ENCODE peak calls at places on chromosomes 5 and 9, in eight cellular contexts. One of them, this sample, is unnamed.

GRCh38 chr9:124394167-124394566 is 21.1 kb downstream of the PSMB7 start:
- DNase-seq in K562: no peak
- DNase-seq in HCT116: no peak
- DNase-seq in endothelial cell of umbilical vein: no peak
- DNase-seq in H1: no peak
- DNase-seq in GM12878: no peak
- DNase-seq in SK-N-SH: no peak
- DNase-seq in HepG2: no peak
- DNase-seq in this sample: no peak

GRCh38 chr9:33116855-33117254 is 40.4 kb upstream of the SMU1 start:
- DNase-seq in GM12878: no peak
- DNase-seq in HepG2: no peak
- DNase-seq in endothelial cell of umbilical vein: no peak
- DNase-seq in H1: no peak
- DNase-seq in K562: no peak
- DNase-seq in SK-N-SH: no peak
- DNase-seq in HCT116: no peak
- DNase-seq in this sample: no peak

GRCh38 chr5:958701-959571 is 49.7 kb upstream of the NKD2 start:
- DNase-seq in HepG2: peak
- DNase-seq in HCT116: peak
- DNase-seq in K562: peak
- DNase-seq in endothelial cell of umbilical vein: no peak
- DNase-seq in GM12878: no peak
- DNase-seq in H1: no peak
- DNase-seq in SK-N-SH: peak
- DNase-seq in this sample: no peak

GRCh38 chr5:53359906-53360305 is 120.5 kb upstream of the FST start:
- DNase-seq in GM12878: no peak
- DNase-seq in K562: no peak
- DNase-seq in HCT116: no peak
- DNase-seq in HepG2: peak
- DNase-seq in SK-N-SH: no peak
- DNase-seq in H1: no peak
- DNase-seq in endothelial cell of umbilical vein: no peak
- DNase-seq in this sample: no peak

GRCh38 chr5:147223951-147224791 is 10.7 kb upstream of the STK32A start:
- DNase-seq in GM12878: no peak
- DNase-seq in HepG2: peak
- DNase-seq in HCT116: peak
- DNase-seq in endothelial cell of umbilical vein: peak
- DNase-seq in SK-N-SH: peak
- DNase-seq in K562: peak
- DNase-seq in H1: no peak
- DNase-seq in this sample: peak

GRCh38 chr5:145180341-145180740 is 654.8 kb downstream of the PRELID2 start:
- DNase-seq in K562: no peak
- DNase-seq in HCT116: no peak
- DNase-seq in GM12878: no peak
- DNase-seq in H1: no peak
- DNase-seq in HepG2: no peak
- DNase-seq in SK-N-SH: no peak
- DNase-seq in endothelial cell of umbilical vein: no peak
- DNase-seq in this sample: no peak

GRCh38 chr5:153525536-153525935 is 35.1 kb downstream of the GRIA1 start:
- DNase-seq in HepG2: no peak
- DNase-seq in GM12878: no peak
- DNase-seq in HCT116: no peak
- DNase-seq in endothelial cell of umbilical vein: no peak
- DNase-seq in SK-N-SH: no peak
- DNase-seq in K562: no peak
- DNase-seq in H1: no peak
- DNase-seq in this sample: no peak

GRCh38 chr9:130682490-130683121 is 11.0 kb upstream of the EXOSC2 start:
- DNase-seq in HCT116: peak
- DNase-seq in GM12878: no peak
- DNase-seq in K562: peak
- DNase-seq in endothelial cell of umbilical vein: peak
- DNase-seq in SK-N-SH: peak
- DNase-seq in HepG2: peak
- DNase-seq in H1: peak
- DNase-seq in this sample: peak

GRCh38 chr5:149773245-149774095 is 43.4 kb downstream of the PPARGC1B start:
- DNase-seq in H1: no peak
- DNase-seq in K562: no peak
- DNase-seq in endothelial cell of umbilical vein: no peak
- DNase-seq in HepG2: no peak
- DNase-seq in HCT116: no peak
- DNase-seq in GM12878: no peak
- DNase-seq in SK-N-SH: no peak
- DNase-seq in this sample: no peak

GRCh38 chr5:132677191-132677590 is 3.4 kb downstream of the IL4 start:
- DNase-seq in K562: peak
- DNase-seq in HCT116: peak
- DNase-seq in SK-N-SH: no peak
- DNase-seq in endothelial cell of umbilical vein: peak
- DNase-seq in HepG2: peak
- DNase-seq in GM12878: no peak
- DNase-seq in H1: no peak
- DNase-seq in this sample: peak

GRCh38 chr5:36944607-36945225 is 68.1 kb downstream of the NIPBL start:
- DNase-seq in HepG2: peak
- DNase-seq in SK-N-SH: peak
- DNase-seq in GM12878: no peak
- DNase-seq in K562: peak
- DNase-seq in endothelial cell of umbilical vein: peak
- DNase-seq in H1: no peak
- DNase-seq in HCT116: peak
- DNase-seq in this sample: peak

GRCh38 chr5:69292349-69292748 is 40.3 kb downstream of the CCDC125 start:
- DNase-seq in SK-N-SH: peak
- DNase-seq in K562: no peak
- DNase-seq in GM12878: no peak
- DNase-seq in HepG2: no peak
- DNase-seq in endothelial cell of umbilical vein: no peak
- DNase-seq in H1: peak
- DNase-seq in HCT116: no peak
- DNase-seq in this sample: no peak

GRCh38 chr5:74947961-74948613 is 81.9 kb upstream of the FAM169A start:
- DNase-seq in HCT116: no peak
- DNase-seq in GM12878: no peak
- DNase-seq in SK-N-SH: no peak
- DNase-seq in K562: no peak
- DNase-seq in endothelial cell of umbilical vein: no peak
- DNase-seq in H1: no peak
- DNase-seq in HepG2: no peak
- DNase-seq in this sample: peak

GRCh38 chr5:166347051-166347450 is 1944.4 kb upstream of the WWC1 start:
- DNase-seq in HCT116: no peak
- DNase-seq in HepG2: no peak
- DNase-seq in endothelial cell of umbilical vein: no peak
- DNase-seq in GM12878: no peak
- DNase-seq in SK-N-SH: no peak
- DNase-seq in K562: no peak
- DNase-seq in H1: no peak
- DNase-seq in this sample: no peak

GRCh38 chr9:105438136-105438839 is 9.5 kb upstream of the FSD1L start:
- DNase-seq in HepG2: no peak
- DNase-seq in H1: no peak
- DNase-seq in HCT116: no peak
- DNase-seq in K562: no peak
- DNase-seq in SK-N-SH: no peak
- DNase-seq in GM12878: no peak
- DNase-seq in endothelial cell of umbilical vein: no peak
- DNase-seq in this sample: no peak

GRCh38 chr5:71924980-71925379 is 182.3 kb upstream of the MAP1B start:
- DNase-seq in H1: no peak
- DNase-seq in SK-N-SH: no peak
- DNase-seq in HCT116: no peak
- DNase-seq in HepG2: no peak
- DNase-seq in endothelial cell of umbilical vein: peak
- DNase-seq in K562: no peak
- DNase-seq in GM12878: no peak
- DNase-seq in this sample: no peak

GRCh38 chr5:42021119-42021518 is 96.0 kb downstream of the FBXO4 start:
- DNase-seq in GM12878: no peak
- DNase-seq in SK-N-SH: no peak
- DNase-seq in H1: no peak
- DNase-seq in HepG2: no peak
- DNase-seq in HCT116: no peak
- DNase-seq in endothelial cell of umbilical vein: no peak
- DNase-seq in K562: no peak
- DNase-seq in this sample: no peak

DNA sequence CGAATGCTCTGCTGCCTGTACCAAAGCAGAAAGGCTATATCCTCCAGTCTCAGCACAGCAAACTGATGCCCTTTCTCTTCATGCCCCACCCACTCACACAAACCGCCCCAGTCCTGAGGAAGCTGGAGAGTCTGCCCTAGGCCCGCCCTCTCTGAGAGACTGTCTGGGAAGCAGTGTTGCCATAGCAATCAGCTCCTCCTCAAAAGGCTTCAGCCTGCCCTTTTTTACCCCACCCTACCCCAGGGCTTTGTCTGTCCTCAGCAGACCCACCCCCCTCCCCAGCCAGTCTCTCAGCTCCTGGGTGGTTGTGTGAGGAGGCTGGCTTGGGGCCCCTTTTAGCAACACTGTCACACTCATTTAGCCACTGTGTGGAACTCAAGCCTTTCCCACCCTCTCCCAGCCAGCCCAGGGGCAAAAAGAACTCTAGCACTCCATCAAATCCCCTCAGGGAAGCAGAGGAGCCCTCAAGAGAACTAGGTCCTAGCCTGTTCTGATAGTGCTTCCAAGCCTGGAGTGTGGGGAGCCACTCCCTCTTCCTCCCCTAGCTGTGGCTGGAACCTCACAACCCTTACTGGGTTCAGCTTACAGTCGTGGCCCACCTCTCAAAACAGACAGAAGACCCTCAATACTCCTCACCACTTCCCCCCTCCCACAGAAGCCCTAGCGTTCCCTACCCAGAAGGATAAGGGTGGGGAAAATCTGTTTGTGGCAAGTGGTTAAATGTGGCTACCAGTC is 1.4 kb downstream of the ATOSB start:
- DNase-seq in GM12878: no peak
- DNase-seq in HCT116: peak
- DNase-seq in endothelial cell of umbilical vein: peak
- DNase-seq in K562: peak
- DNase-seq in H1: peak
- DNase-seq in HepG2: peak
- DNase-seq in SK-N-SH: peak
- DNase-seq in this sample: peak
- TF ChIP-seq POLR2AphosphoS5 in GM12878: no peak
- TF ChIP-seq POLR2AphosphoS5 in HCT116: no peak
- TF ChIP-seq POLR2AphosphoS5 in endothelial cell of umbilical vein: no peak
- TF ChIP-seq POLR2AphosphoS5 in K562: no peak
- TF ChIP-seq POLR2AphosphoS5 in H1: no peak
- TF ChIP-seq POLR2AphosphoS5 in HepG2: no peak
- TF ChIP-seq POLR2AphosphoS5 in SK-N-SH: peak
- TF ChIP-seq POLR2AphosphoS5 in this sample: no peak

DNA sequence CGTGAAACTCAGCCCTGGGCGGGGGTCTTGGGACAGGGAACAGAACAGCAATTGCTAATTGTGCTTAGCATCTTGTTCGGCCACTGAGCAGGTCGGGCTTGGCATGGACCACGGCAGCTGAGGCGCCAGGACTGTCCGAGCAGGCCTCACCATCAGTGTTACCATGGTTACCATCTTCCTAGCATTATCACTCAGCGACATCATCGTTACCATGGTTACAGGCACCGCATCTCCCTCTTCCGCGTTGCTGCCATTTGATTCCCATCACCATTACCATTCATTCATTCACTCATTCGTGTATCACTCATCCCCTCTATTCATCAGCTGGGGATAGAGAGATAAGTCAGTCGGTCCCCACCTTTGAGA is 81.0 kb upstream of the ZBTB43 start:
- DNase-seq in H1: peak
- DNase-seq in endothelial cell of umbilical vein: no peak
- DNase-seq in GM12878: no peak
- DNase-seq in HepG2: no peak
- DNase-seq in SK-N-SH: peak
- DNase-seq in HCT116: no peak
- DNase-seq in K562: no peak
- DNase-seq in this sample: peak
- H2AFZ ChIP-seq in H1: no peak
- H2AFZ ChIP-seq in endothelial cell of umbilical vein: no peak
- H2AFZ ChIP-seq in GM12878: peak
- H2AFZ ChIP-seq in HepG2: no peak
- H2AFZ ChIP-seq in SK-N-SH: no peak
- H2AFZ ChIP-seq in HCT116: no peak
- H2AFZ ChIP-seq in K562: peak
- H2AFZ ChIP-seq in this sample: peak

GRCh38 chr9:115461284-115461683 is 343.3 kb upstream of the TNC start:
- DNase-seq in HCT116: no peak
- DNase-seq in H1: no peak
- DNase-seq in GM12878: no peak
- DNase-seq in K562: no peak
- DNase-seq in endothelial cell of umbilical vein: no peak
- DNase-seq in HepG2: no peak
- DNase-seq in SK-N-SH: no peak
- DNase-seq in this sample: no peak

GRCh38 chr9:115456515-115456914 is 338.6 kb upstream of the TNC start:
- DNase-seq in HepG2: no peak
- DNase-seq in GM12878: no peak
- DNase-seq in SK-N-SH: no peak
- DNase-seq in HCT116: no peak
- DNase-seq in endothelial cell of umbilical vein: no peak
- DNase-seq in K562: no peak
- DNase-seq in H1: no peak
- DNase-seq in this sample: no peak
- TF ChIP-seq POLR2AphosphoS5 in HepG2: no peak
- TF ChIP-seq POLR2AphosphoS5 in GM12878: no peak
- TF ChIP-seq POLR2AphosphoS5 in SK-N-SH: no peak
- TF ChIP-seq POLR2AphosphoS5 in HCT116: no peak
- TF ChIP-seq POLR2AphosphoS5 in endothelial cell of umbilical vein: no peak
- TF ChIP-seq POLR2AphosphoS5 in K562: no peak
- TF ChIP-seq POLR2AphosphoS5 in H1: no peak
- TF ChIP-seq POLR2AphosphoS5 in this sample: no peak

GRCh38 chr5:81854915-81855314 is 104.0 kb upstream of the SSBP2 start:
- DNase-seq in endothelial cell of umbilical vein: no peak
- DNase-seq in HepG2: no peak
- DNase-seq in K562: peak
- DNase-seq in H1: no peak
- DNase-seq in HCT116: no peak
- DNase-seq in GM12878: no peak
- DNase-seq in SK-N-SH: no peak
- DNase-seq in this sample: no peak

GRCh38 chr5:81853005-81853357 is 102.1 kb upstream of the SSBP2 start:
- DNase-seq in HCT116: no peak
- DNase-seq in K562: peak
- DNase-seq in H1: no peak
- DNase-seq in SK-N-SH: no peak
- DNase-seq in HepG2: no peak
- DNase-seq in endothelial cell of umbilical vein: no peak
- DNase-seq in GM12878: no peak
- DNase-seq in this sample: no peak

GRCh38 chr5:81852277-81853004 is 101.5 kb upstream of the SSBP2 start:
- DNase-seq in HepG2: no peak
- DNase-seq in HCT116: peak
- DNase-seq in H1: peak
- DNase-seq in endothelial cell of umbilical vein: peak
- DNase-seq in GM12878: no peak
- DNase-seq in K562: peak
- DNase-seq in SK-N-SH: peak
- DNase-seq in this sample: peak

GRCh38 chr5:81855576-81855975 is 104.7 kb upstream of the SSBP2 start:
- DNase-seq in SK-N-SH: no peak
- DNase-seq in HepG2: no peak
- DNase-seq in HCT116: no peak
- DNase-seq in endothelial cell of umbilical vein: no peak
- DNase-seq in H1: no peak
- DNase-seq in K562: no peak
- DNase-seq in GM12878: no peak
- DNase-seq in this sample: no peak

GRCh38 chr5:81854485-81854884 is 103.6 kb upstream of the SSBP2 start:
- DNase-seq in HepG2: no peak
- DNase-seq in K562: no peak
- DNase-seq in GM12878: no peak
- DNase-seq in SK-N-SH: no peak
- DNase-seq in HCT116: no peak
- DNase-seq in endothelial cell of umbilical vein: no peak
- DNase-seq in H1: no peak
- DNase-seq in this sample: no peak
- H2AFZ ChIP-seq in HepG2: no peak
- H2AFZ ChIP-seq in K562: peak
- H2AFZ ChIP-seq in GM12878: peak
- H2AFZ ChIP-seq in SK-N-SH: peak
- H2AFZ ChIP-seq in HCT116: peak
- H2AFZ ChIP-seq in endothelial cell of umbilical vein: no peak
- H2AFZ ChIP-seq in H1: no peak
- H2AFZ ChIP-seq in this sample: no peak

This sample was measured in GM23338.